ENCODE peak calls at places on chromosomes 1 and 21, in nine cellular contexts. Y is NCI-H510A; J is HuH-7.5; K is activated CD4-positive, alpha-beta T cell treated with anti-CD3 and anti-CD28 coated beads, Interleukin-2, amount 10 ng/mL, durations not matched to agents 7 days and 5 days; Q is GM12878; H is nucleus accumbens; D is natural killer cell treated with Interleukin-12 subunit alpha and Interleukin-12 subunit beta and Interleukin-15 and Interleukin-18, amount 100 ng/mL, for 72 hours; A is stimulated activated CD4-positive, alpha-beta T cell treated with anti-CD3 and anti-CD28 coated beads, TNF-alpha, amount 100 ng/mL, for 48 hours; R is testis. W is an unnamed sample.

GRCh38 chr1:106225406-106225805 is 831.1 kb upstream of the PRMT6 start:
- DNase-seq in K (no peak), H (no peak), A (no peak), Q (no peak), R (no peak), J (no peak), Y (no peak), D (no peak), W (no peak)

GRCh38 chr1:168506204-168506819 is 37.5 kb downstream of the XCL2 start:
- DNase-seq in Q (no peak), R (no peak), D (no peak), A (no peak), K (no peak), Y (no peak), H (no peak), J (no peak), W (peak)

GRCh38 chr1:44294588-44295007 is 60.5 kb downstream of the ERI3 start:
- DNase-seq in R (peak), Q (no peak), K (no peak), A (no peak), D (no peak), H (no peak), Y (peak), J (peak), W (peak)

GRCh38 chr1:168439451-168440375 is 104.1 kb downstream of the XCL2 start:
- DNase-seq in Q (peak), D (peak), R (peak), Y (peak), K (peak), A (peak), J (peak), H (peak), W (peak)

GRCh38 chr21:29360799-29361765 is 62.4 kb downstream of the BACH1 start:
- DNase-seq in H (no peak), D (no peak), R (no peak), J (no peak), Y (no peak), A (no peak), Q (no peak), K (peak), W (peak)

GRCh38 chr1:203464226-203464625 is 11.4 kb upstream of the PRELP start:
- DNase-seq in A (no peak), D (no peak), R (no peak), K (no peak), H (no peak), Y (no peak), Q (no peak), J (no peak), W (peak)

GRCh38 chr1:117796226-117796625 is 133.2 kb downstream of the GDAP2 start:
- DNase-seq in K (no peak), Q (no peak), Y (no peak), J (no peak), R (no peak), D (no peak), A (no peak), H (no peak), W (no peak)

GRCh38 chr1:170666661-170667060 is 2.7 kb downstream of the PRRX1 start:
- DNase-seq in J (no peak), R (no peak), K (no peak), D (no peak), Y (no peak), A (no peak), Q (no peak), H (no peak), W (no peak)

GRCh38 chr1:222583079-222583478 is 6.7 kb downstream of the TAF1A start:
- DNase-seq in H (no peak), K (no peak), R (no peak), Q (peak), A (no peak), D (no peak), Y (no peak), J (no peak), W (no peak)

GRCh38 chr1:52677407-52677806 is 20.7 kb downstream of the COA7 start:
- DNase-seq in D (no peak), Q (no peak), J (no peak), Y (no peak), K (no peak), R (no peak), A (no peak), H (no peak), W (no peak)

GRCh38 chr1:119676571-119677206 is 28.6 kb upstream of the ZNF697 start:
- DNase-seq in K (no peak), J (no peak), Y (no peak), D (no peak), R (peak), H (no peak), Q (no peak), A (no peak), W (no peak)

GRCh38 chr1:32989160-32989894 is 24.7 kb upstream of the RNF19B start:
- DNase-seq in J (no peak), D (peak), K (peak), H (no peak), A (peak), R (peak), Y (no peak), Q (no peak), W (peak)

GRCh38 chr1:93080424-93080823 is 1.3 kb downstream of the MTF2 start:
- DNase-seq in J (peak), R (peak), K (peak), A (no peak), Y (peak), H (no peak), Q (peak), D (no peak), W (peak)

GRCh38 chr1:178869114-178869697 is 1.7 kb downstream of the ANGPTL1 start:
- DNase-seq in J (no peak), Q (no peak), R (no peak), A (no peak), Y (no peak), D (no peak), H (no peak), K (no peak), W (no peak)

GRCh38 chr21:42311816-42312625 is 3.2 kb downstream of the TFF3 start:
- DNase-seq in J (no peak), Q (no peak), D (peak), H (no peak), K (no peak), Y (no peak), R (peak), A (no peak), W (peak)

GRCh38 chr1:31421404-31422040 is 8.5 kb downstream of the SERINC2 start:
- DNase-seq in A (no peak), Q (no peak), Y (no peak), D (no peak), H (no peak), J (no peak), R (no peak), K (no peak), W (peak)

GRCh38 chr1:151024540-151025146 is 11.7 kb upstream of the BNIPL start:
- DNase-seq in K (peak), R (peak), D (peak), H (peak), Y (peak), Q (no peak), J (peak), A (peak), W (peak)

GRCh38 chr1:34681481-34682451 is 73.1 kb upstream of the GJB5 start:
- DNase-seq in R (peak), D (peak), Y (peak), H (no peak), Q (peak), K (peak), A (peak), J (peak), W (peak)

GRCh38 chr21:16330340-16331319 is 600.8 kb downstream of the USP25 start:
- DNase-seq in D (no peak), A (no peak), J (no peak), Y (no peak), K (peak), Q (no peak), R (peak), H (peak), W (peak)

GRCh38 chr21:36485476-36485875 is 5.6 kb upstream of the CLDN14 start:
- DNase-seq in K (no peak), H (no peak), J (no peak), A (no peak), Y (no peak), D (no peak), R (no peak), Q (no peak), W (no peak)

GRCh38 chr1:219283541-219283940 is 109.9 kb downstream of the LYPLAL1 start:
- DNase-seq in J (no peak), Q (no peak), D (no peak), R (no peak), K (no peak), Y (no peak), A (no peak), H (no peak), W (no peak)

GRCh38 chr1:110155878-110156522 is 5.7 kb downstream of the SLC6A17 start:
- DNase-seq in Y (no peak), J (peak), A (peak), D (no peak), K (peak), R (peak), Q (no peak), H (no peak), W (peak)

GRCh38 chr1:172754609-172755008 is 95.7 kb downstream of the FASLG start:
- DNase-seq in J (no peak), R (no peak), K (no peak), Y (no peak), H (no peak), Q (no peak), A (no peak), D (no peak), W (no peak)

GRCh38 chr21:34886554-34887385 is 162.3 kb downstream of the RUNX1 start:
- DNase-seq in Y (no peak), J (no peak), R (no peak), D (peak), K (peak), A (no peak), Q (no peak), H (no peak), W (peak)

GRCh38 chr1:169138866-169139670 is 32.6 kb downstream of the ATP1B1 start:
- DNase-seq in K (no peak), Q (peak), Y (no peak), H (no peak), R (no peak), A (no peak), J (no peak), D (no peak), W (no peak)

GRCh38 chr1:36822648-36823047 is 211.7 kb downstream of the GRIK3 start:
- DNase-seq in J (no peak), H (no peak), Q (no peak), D (no peak), Y (no peak), A (no peak), K (no peak), R (no peak), W (no peak)

GRCh38 chr1:109570414-109570813 is 22.0 kb downstream of the GNAI3 start:
- DNase-seq in J (no peak), R (no peak), Y (peak), A (no peak), D (no peak), H (no peak), K (no peak), Q (no peak), W (peak)

GRCh38 chr1:8032351-8032750 is 6.2 kb upstream of the ERRFI1 start:
- DNase-seq in Q (no peak), K (no peak), Y (no peak), H (no peak), R (no peak), D (no peak), A (no peak), J (no peak), W (no peak)

GRCh38 chr1:41382531-41383090 is 21.4 kb downstream of the FOXO6 start:
- DNase-seq in H (no peak), K (no peak), A (no peak), R (no peak), Q (no peak), D (no peak), Y (peak), J (peak), W (no peak)

W was measured in DMS53.